ENCODE peak calls at places on chromosomes 3 and 15, in eight cellular contexts. One of them, this sample, is unnamed.

GRCh38 chr3:8472549-8472948 is 29.1 kb upstream of the LMCD1 start:
- DNase-seq in Daoy: no peak
- DNase-seq in activated CD8-positive, alpha-beta T cell treated with anti-CD3 and anti-CD28 coated beads, Interleukin-2, amount 10 ng/mL, durations not matched to agents 7 days and 5 days: no peak
- DNase-seq in HT1080: no peak
- DNase-seq in naive thymus-derived CD8-positive, alpha-beta T cell: no peak
- DNase-seq in ELR: no peak
- DNase-seq in EH: no peak
- DNase-seq in body of pancreas: no peak
- DNase-seq in this sample: no peak

GRCh38 chr15:59294961-59295741 is 77.5 kb downstream of the MYO1E start:
- DNase-seq in body of pancreas: peak
- DNase-seq in naive thymus-derived CD8-positive, alpha-beta T cell: no peak
- DNase-seq in activated CD8-positive, alpha-beta T cell treated with anti-CD3 and anti-CD28 coated beads, Interleukin-2, amount 10 ng/mL, durations not matched to agents 7 days and 5 days: no peak
- DNase-seq in HT1080: peak
- DNase-seq in Daoy: peak
- DNase-seq in EH: peak
- DNase-seq in ELR: peak
- DNase-seq in this sample: peak

GRCh38 chr3:119301662-119302061 is 7.5 kb downstream of the ARHGAP31 start:
- DNase-seq in naive thymus-derived CD8-positive, alpha-beta T cell: no peak
- DNase-seq in Daoy: no peak
- DNase-seq in activated CD8-positive, alpha-beta T cell treated with anti-CD3 and anti-CD28 coated beads, Interleukin-2, amount 10 ng/mL, durations not matched to agents 7 days and 5 days: no peak
- DNase-seq in EH: no peak
- DNase-seq in HT1080: peak
- DNase-seq in ELR: no peak
- DNase-seq in body of pancreas: no peak
- DNase-seq in this sample: no peak

GRCh38 chr15:70486451-70487379 is 276.6 kb downstream of the UACA start:
- DNase-seq in ELR: peak
- DNase-seq in activated CD8-positive, alpha-beta T cell treated with anti-CD3 and anti-CD28 coated beads, Interleukin-2, amount 10 ng/mL, durations not matched to agents 7 days and 5 days: peak
- DNase-seq in body of pancreas: no peak
- DNase-seq in Daoy: peak
- DNase-seq in EH: peak
- DNase-seq in HT1080: peak
- DNase-seq in naive thymus-derived CD8-positive, alpha-beta T cell: no peak
- DNase-seq in this sample: peak

GRCh38 chr15:39511000-39511914 is 69.6 kb upstream of the THBS1 start:
- DNase-seq in EH: peak
- DNase-seq in body of pancreas: peak
- DNase-seq in activated CD8-positive, alpha-beta T cell treated with anti-CD3 and anti-CD28 coated beads, Interleukin-2, amount 10 ng/mL, durations not matched to agents 7 days and 5 days: no peak
- DNase-seq in naive thymus-derived CD8-positive, alpha-beta T cell: no peak
- DNase-seq in Daoy: peak
- DNase-seq in ELR: peak
- DNase-seq in HT1080: peak
- DNase-seq in this sample: peak

GRCh38 chr3:51550080-51550819 is 11.7 kb downstream of the RAD54L2 start:
- DNase-seq in activated CD8-positive, alpha-beta T cell treated with anti-CD3 and anti-CD28 coated beads, Interleukin-2, amount 10 ng/mL, durations not matched to agents 7 days and 5 days: no peak
- DNase-seq in Daoy: no peak
- DNase-seq in body of pancreas: no peak
- DNase-seq in ELR: no peak
- DNase-seq in HT1080: no peak
- DNase-seq in naive thymus-derived CD8-positive, alpha-beta T cell: no peak
- DNase-seq in EH: no peak
- DNase-seq in this sample: no peak

GRCh38 chr3:136728434-136728833 is 23.7 kb downstream of the STAG1 start:
- DNase-seq in ELR: no peak
- DNase-seq in body of pancreas: no peak
- DNase-seq in EH: no peak
- DNase-seq in activated CD8-positive, alpha-beta T cell treated with anti-CD3 and anti-CD28 coated beads, Interleukin-2, amount 10 ng/mL, durations not matched to agents 7 days and 5 days: no peak
- DNase-seq in HT1080: no peak
- DNase-seq in Daoy: no peak
- DNase-seq in naive thymus-derived CD8-positive, alpha-beta T cell: no peak
- DNase-seq in this sample: no peak

GRCh38 chr3:38843898-38844297 is 27.9 kb upstream of the SCN10A start:
- DNase-seq in ELR: peak
- DNase-seq in EH: peak
- DNase-seq in activated CD8-positive, alpha-beta T cell treated with anti-CD3 and anti-CD28 coated beads, Interleukin-2, amount 10 ng/mL, durations not matched to agents 7 days and 5 days: peak
- DNase-seq in HT1080: peak
- DNase-seq in naive thymus-derived CD8-positive, alpha-beta T cell: no peak
- DNase-seq in body of pancreas: no peak
- DNase-seq in Daoy: peak
- DNase-seq in this sample: peak

GRCh38 chr3:18559323-18559972 is 134.3 kb upstream of the SATB1 start:
- DNase-seq in naive thymus-derived CD8-positive, alpha-beta T cell: peak
- DNase-seq in ELR: peak
- DNase-seq in Daoy: no peak
- DNase-seq in activated CD8-positive, alpha-beta T cell treated with anti-CD3 and anti-CD28 coated beads, Interleukin-2, amount 10 ng/mL, durations not matched to agents 7 days and 5 days: peak
- DNase-seq in EH: no peak
- DNase-seq in body of pancreas: peak
- DNase-seq in HT1080: peak
- DNase-seq in this sample: peak

GRCh38 chr3:79085166-79085565 is 682.6 kb downstream of the ROBO1 start:
- DNase-seq in EH: peak
- DNase-seq in naive thymus-derived CD8-positive, alpha-beta T cell: no peak
- DNase-seq in activated CD8-positive, alpha-beta T cell treated with anti-CD3 and anti-CD28 coated beads, Interleukin-2, amount 10 ng/mL, durations not matched to agents 7 days and 5 days: no peak
- DNase-seq in HT1080: no peak
- DNase-seq in body of pancreas: no peak
- DNase-seq in ELR: peak
- DNase-seq in Daoy: no peak
- DNase-seq in this sample: no peak

GRCh38 chr3:111012388-111013248 is 59.0 kb upstream of the NECTIN3 start:
- DNase-seq in activated CD8-positive, alpha-beta T cell treated with anti-CD3 and anti-CD28 coated beads, Interleukin-2, amount 10 ng/mL, durations not matched to agents 7 days and 5 days: no peak
- DNase-seq in Daoy: no peak
- DNase-seq in HT1080: peak
- DNase-seq in EH: peak
- DNase-seq in ELR: peak
- DNase-seq in body of pancreas: peak
- DNase-seq in naive thymus-derived CD8-positive, alpha-beta T cell: no peak
- DNase-seq in this sample: peak

GRCh38 chr3:97658670-97659285 is 105.8 kb upstream of the ARL6 start:
- DNase-seq in HT1080: peak
- DNase-seq in activated CD8-positive, alpha-beta T cell treated with anti-CD3 and anti-CD28 coated beads, Interleukin-2, amount 10 ng/mL, durations not matched to agents 7 days and 5 days: no peak
- DNase-seq in EH: peak
- DNase-seq in Daoy: no peak
- DNase-seq in body of pancreas: no peak
- DNase-seq in naive thymus-derived CD8-positive, alpha-beta T cell: no peak
- DNase-seq in ELR: peak
- DNase-seq in this sample: peak

GRCh38 chr3:101036213-101036618 is 43.0 kb upstream of the ABI3BP start:
- DNase-seq in activated CD8-positive, alpha-beta T cell treated with anti-CD3 and anti-CD28 coated beads, Interleukin-2, amount 10 ng/mL, durations not matched to agents 7 days and 5 days: no peak
- DNase-seq in EH: peak
- DNase-seq in ELR: peak
- DNase-seq in Daoy: peak
- DNase-seq in HT1080: peak
- DNase-seq in body of pancreas: peak
- DNase-seq in naive thymus-derived CD8-positive, alpha-beta T cell: no peak
- DNase-seq in this sample: peak

GRCh38 chr3:51716805-51717204 is 9.9 kb downstream of the GRM2 start:
- DNase-seq in body of pancreas: no peak
- DNase-seq in Daoy: no peak
- DNase-seq in HT1080: no peak
- DNase-seq in activated CD8-positive, alpha-beta T cell treated with anti-CD3 and anti-CD28 coated beads, Interleukin-2, amount 10 ng/mL, durations not matched to agents 7 days and 5 days: no peak
- DNase-seq in naive thymus-derived CD8-positive, alpha-beta T cell: no peak
- DNase-seq in ELR: no peak
- DNase-seq in EH: no peak
- DNase-seq in this sample: no peak

GRCh38 chr3:65448120-65448519 is 590.6 kb downstream of the MAGI1 start:
- DNase-seq in EH: no peak
- DNase-seq in Daoy: no peak
- DNase-seq in ELR: no peak
- DNase-seq in activated CD8-positive, alpha-beta T cell treated with anti-CD3 and anti-CD28 coated beads, Interleukin-2, amount 10 ng/mL, durations not matched to agents 7 days and 5 days: no peak
- DNase-seq in HT1080: no peak
- DNase-seq in naive thymus-derived CD8-positive, alpha-beta T cell: no peak
- DNase-seq in body of pancreas: no peak
- DNase-seq in this sample: no peak

GRCh38 chr15:30043211-30043655 is 39.5 kb upstream of the GOLGA8J start:
- DNase-seq in Daoy: peak
- DNase-seq in body of pancreas: no peak
- DNase-seq in EH: peak
- DNase-seq in naive thymus-derived CD8-positive, alpha-beta T cell: no peak
- DNase-seq in ELR: peak
- DNase-seq in activated CD8-positive, alpha-beta T cell treated with anti-CD3 and anti-CD28 coated beads, Interleukin-2, amount 10 ng/mL, durations not matched to agents 7 days and 5 days: no peak
- DNase-seq in HT1080: peak
- DNase-seq in this sample: peak

GRCh38 chr3:65485826-65486592 is 552.7 kb downstream of the MAGI1 start:
- DNase-seq in ELR: no peak
- DNase-seq in HT1080: no peak
- DNase-seq in naive thymus-derived CD8-positive, alpha-beta T cell: no peak
- DNase-seq in EH: peak
- DNase-seq in activated CD8-positive, alpha-beta T cell treated with anti-CD3 and anti-CD28 coated beads, Interleukin-2, amount 10 ng/mL, durations not matched to agents 7 days and 5 days: no peak
- DNase-seq in Daoy: no peak
- DNase-seq in body of pancreas: no peak
- DNase-seq in this sample: no peak

GRCh38 chr3:2236203-2236602 is 137.5 kb downstream of the CNTN4 start:
- DNase-seq in EH: no peak
- DNase-seq in activated CD8-positive, alpha-beta T cell treated with anti-CD3 and anti-CD28 coated beads, Interleukin-2, amount 10 ng/mL, durations not matched to agents 7 days and 5 days: no peak
- DNase-seq in naive thymus-derived CD8-positive, alpha-beta T cell: no peak
- DNase-seq in ELR: no peak
- DNase-seq in HT1080: no peak
- DNase-seq in body of pancreas: no peak
- DNase-seq in Daoy: no peak
- DNase-seq in this sample: no peak

GRCh38 chr3:150739200-150739863 is 23.6 kb downstream of the SIAH2 start:
- DNase-seq in HT1080: no peak
- DNase-seq in ELR: no peak
- DNase-seq in activated CD8-positive, alpha-beta T cell treated with anti-CD3 and anti-CD28 coated beads, Interleukin-2, amount 10 ng/mL, durations not matched to agents 7 days and 5 days: no peak
- DNase-seq in Daoy: no peak
- DNase-seq in naive thymus-derived CD8-positive, alpha-beta T cell: no peak
- DNase-seq in body of pancreas: no peak
- DNase-seq in EH: no peak
- DNase-seq in this sample: no peak

GRCh38 chr15:51856714-51857380 is 27.4 kb downstream of the TMOD3 start:
- DNase-seq in EH: no peak
- DNase-seq in activated CD8-positive, alpha-beta T cell treated with anti-CD3 and anti-CD28 coated beads, Interleukin-2, amount 10 ng/mL, durations not matched to agents 7 days and 5 days: no peak
- DNase-seq in HT1080: no peak
- DNase-seq in ELR: no peak
- DNase-seq in naive thymus-derived CD8-positive, alpha-beta T cell: no peak
- DNase-seq in Daoy: no peak
- DNase-seq in body of pancreas: no peak
- DNase-seq in this sample: no peak

GRCh38 chr3:58776231-58776630 is 109.7 kb upstream of the FAM3D start:
- DNase-seq in EH: no peak
- DNase-seq in activated CD8-positive, alpha-beta T cell treated with anti-CD3 and anti-CD28 coated beads, Interleukin-2, amount 10 ng/mL, durations not matched to agents 7 days and 5 days: no peak
- DNase-seq in body of pancreas: no peak
- DNase-seq in HT1080: no peak
- DNase-seq in Daoy: no peak
- DNase-seq in naive thymus-derived CD8-positive, alpha-beta T cell: no peak
- DNase-seq in ELR: peak
- DNase-seq in this sample: no peak

GRCh38 chr3:178255315-178255714 is 280.9 kb upstream of the KCNMB2 start:
- DNase-seq in activated CD8-positive, alpha-beta T cell treated with anti-CD3 and anti-CD28 coated beads, Interleukin-2, amount 10 ng/mL, durations not matched to agents 7 days and 5 days: no peak
- DNase-seq in naive thymus-derived CD8-positive, alpha-beta T cell: no peak
- DNase-seq in HT1080: peak
- DNase-seq in EH: peak
- DNase-seq in body of pancreas: no peak
- DNase-seq in Daoy: no peak
- DNase-seq in ELR: no peak
- DNase-seq in this sample: peak

GRCh38 chr3:53668872-53669271 is 174.5 kb downstream of the CACNA1D start:
- DNase-seq in HT1080: no peak
- DNase-seq in ELR: peak
- DNase-seq in EH: peak
- DNase-seq in body of pancreas: no peak
- DNase-seq in Daoy: no peak
- DNase-seq in naive thymus-derived CD8-positive, alpha-beta T cell: no peak
- DNase-seq in activated CD8-positive, alpha-beta T cell treated with anti-CD3 and anti-CD28 coated beads, Interleukin-2, amount 10 ng/mL, durations not matched to agents 7 days and 5 days: no peak
- DNase-seq in this sample: peak

GRCh38 chr3:31247063-31247447 is 285.7 kb upstream of the STT3B start:
- DNase-seq in HT1080: no peak
- DNase-seq in ELR: no peak
- DNase-seq in activated CD8-positive, alpha-beta T cell treated with anti-CD3 and anti-CD28 coated beads, Interleukin-2, amount 10 ng/mL, durations not matched to agents 7 days and 5 days: no peak
- DNase-seq in body of pancreas: no peak
- DNase-seq in naive thymus-derived CD8-positive, alpha-beta T cell: no peak
- DNase-seq in Daoy: no peak
- DNase-seq in EH: no peak
- DNase-seq in this sample: no peak

GRCh38 chr3:149657796-149658443 is at the start of gene WWTR1:
- DNase-seq in EH: peak
- DNase-seq in naive thymus-derived CD8-positive, alpha-beta T cell: no peak
- DNase-seq in HT1080: peak
- DNase-seq in activated CD8-positive, alpha-beta T cell treated with anti-CD3 and anti-CD28 coated beads, Interleukin-2, amount 10 ng/mL, durations not matched to agents 7 days and 5 days: peak
- DNase-seq in Daoy: peak
- DNase-seq in body of pancreas: peak
- DNase-seq in ELR: peak
- DNase-seq in this sample: peak

GRCh38 chr15:94848054-94848453 is 616.7 kb downstream of the MCTP2 start:
- DNase-seq in EH: no peak
- DNase-seq in Daoy: no peak
- DNase-seq in activated CD8-positive, alpha-beta T cell treated with anti-CD3 and anti-CD28 coated beads, Interleukin-2, amount 10 ng/mL, durations not matched to agents 7 days and 5 days: no peak
- DNase-seq in body of pancreas: no peak
- DNase-seq in ELR: no peak
- DNase-seq in naive thymus-derived CD8-positive, alpha-beta T cell: no peak
- DNase-seq in HT1080: no peak
- DNase-seq in this sample: no peak

GRCh38 chr3:66136597-66136996 is 84.2 kb upstream of the SLC25A26 start:
- DNase-seq in HT1080: no peak
- DNase-seq in body of pancreas: no peak
- DNase-seq in naive thymus-derived CD8-positive, alpha-beta T cell: no peak
- DNase-seq in ELR: no peak
- DNase-seq in EH: no peak
- DNase-seq in Daoy: no peak
- DNase-seq in activated CD8-positive, alpha-beta T cell treated with anti-CD3 and anti-CD28 coated beads, Interleukin-2, amount 10 ng/mL, durations not matched to agents 7 days and 5 days: no peak
- DNase-seq in this sample: no peak

GRCh38 chr3:146189519-146190173 is 28.7 kb upstream of the PLOD2 start:
- DNase-seq in body of pancreas: peak
- DNase-seq in EH: peak
- DNase-seq in ELR: peak
- DNase-seq in HT1080: peak
- DNase-seq in naive thymus-derived CD8-positive, alpha-beta T cell: peak
- DNase-seq in Daoy: peak
- DNase-seq in activated CD8-positive, alpha-beta T cell treated with anti-CD3 and anti-CD28 coated beads, Interleukin-2, amount 10 ng/mL, durations not matched to agents 7 days and 5 days: peak
- DNase-seq in this sample: peak